ENCODE peak calls at places on chromosomes 7 and 10, in four cellular contexts. B is SK-N-SH, H is HCT116, C is PC-3. M is an unnamed sample.
A peak's percentile ranks its signal among the peaks of the same experiment; 100 is the strongest.

GRCh38 chr10:87670591-87670990 is 10.9 kb downstream of the PAPSS2 start:
- DNase-seq in B (no peak), H (no peak), C (no peak), M (no peak)

GRCh38 chr10:28179006-28179405 is 123.9 kb downstream of the MPP7 start:
- DNase-seq in B (no peak), H (no peak), C (no peak), M (no peak)

GRCh38 chr7:24730018-24730369 is 27.3 kb downstream of the GSDME start:
- DNase-seq in B (no peak), H (no peak), C (no peak), M (no peak)

GRCh38 chr10:51700228-51700835 is 937 bp upstream of the CSTF2T start:
- DNase-seq in B (no peak), H (no peak), C (peak; percentile 60), M (peak; percentile 68)

GRCh38 chr7:9889557-9889956 is 1084.1 kb upstream of the PHF14 start:
- DNase-seq in B (no peak), H (no peak), C (no peak), M (no peak)

GRCh38 chr10:88553116-88553752 is 29.9 kb downstream of the RNLS start:
- DNase-seq in B (peak; percentile 48), H (peak; percentile 54), C (no peak), M (peak; percentile 63)

GRCh38 chr10:46014215-46014614 is 16.2 kb downstream of the NCOA4 start:
- DNase-seq in B (no peak), H (no peak), C (no peak), M (no peak)

GRCh38 chr10:5466451-5466996 is 32.8 kb downstream of the CALML5 start:
- DNase-seq in B (no peak), H (no peak), C (peak; percentile 73), M (peak; percentile 90)

GRCh38 chr10:88896336-88897018 is 16.4 kb downstream of the STAMBPL1 start:
- DNase-seq in B (no peak), H (peak; percentile 70), C (no peak), M (no peak)

GRCh38 chr10:18797286-18797685 is 138.1 kb downstream of the ARL5B start:
- DNase-seq in B (no peak), H (no peak), C (peak; percentile 2), M (no peak)

GRCh38 chr7:99374121-99375064 is at the start of gene ARPC1B:
- DNase-seq in B (peak; percentile 99), H (peak; percentile 41), C (peak; percentile 68), M (peak; percentile 87)

GRCh38 chr7:158237672-158238335 is 349.8 kb downstream of the PTPRN2 start:
- DNase-seq in B (no peak), H (no peak), C (peak; percentile 23), M (no peak)

GRCh38 chr10:96230527-96230926 is 40.8 kb downstream of the BLNK start:
- DNase-seq in B (no peak), H (no peak), C (no peak), M (no peak)

GRCh38 chr7:57343901-57344622 is 105.9 kb upstream of the ZNF716 start:
- DNase-seq in B (no peak), H (no peak), C (no peak), M (no peak)

DNA sequence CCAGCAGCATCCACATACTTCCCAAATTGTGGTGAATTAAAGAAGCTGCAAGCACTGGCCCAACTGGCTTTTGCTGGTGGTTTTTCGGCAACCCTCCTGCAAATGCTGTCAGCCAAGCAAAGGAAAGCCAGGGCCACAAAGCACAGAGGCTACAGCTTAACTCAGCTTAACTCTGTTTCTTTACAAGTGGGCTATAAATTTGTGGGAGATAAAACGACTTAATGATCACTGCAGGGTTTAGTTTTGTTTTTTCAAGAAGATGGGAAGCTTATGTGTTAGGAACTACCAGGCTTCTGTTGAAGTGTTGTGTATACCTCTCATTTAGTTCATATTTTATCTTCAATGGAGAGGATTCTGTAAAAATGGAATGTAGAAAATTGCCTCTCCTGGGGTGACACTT is 110.6 kb downstream of the TACC2 start:
- DNase-seq in B (no peak), H (no peak), C (no peak), M (no peak)
- TF ChIP-seq EZH2phosphoT487 in B (no peak), H (no peak), C (no peak), M (no peak)

GRCh38 chr7:26195867-26196266 is 4.7 kb downstream of the HNRNPA2B1 start:
- DNase-seq in B (no peak), H (no peak), C (no peak), M (no peak)
- H3K27ac ChIP-seq in B (peak overlapping the region; percentile 23), H (no peak overlapping the region), C (no peak overlapping the region), M (peak overlapping the region; percentile 34)

GRCh38 chr10:103637855-103638561 is 144.5 kb downstream of the NEURL1 start:
- DNase-seq in B (no peak), H (no peak), C (no peak), M (no peak)
- H3K4me1 ChIP-seq in B (peaks cover 62% of the 10 kb centered on the region), H (peaks cover 13% of the 10 kb centered on the region), C (no peaks in the 10 kb centered on the region), M (peaks cover 29% of the 10 kb centered on the region)

GRCh38 chr10:1517684-1518083 is 219.6 kb downstream of the ADARB2 start:
- DNase-seq in B (no peak), H (no peak), C (no peak), M (no peak)

GRCh38 chr10:1520909-1521565 is 216.3 kb downstream of the ADARB2 start:
- DNase-seq in B (no peak), H (no peak), C (no peak), M (no peak)

GRCh38 chr10:1516492-1517224 is 220.7 kb downstream of the ADARB2 start:
- DNase-seq in B (no peak), H (no peak), C (no peak), M (no peak)

GRCh38 chr10:1521741-1522140 is 215.6 kb downstream of the ADARB2 start:
- DNase-seq in B (no peak), H (no peak), C (no peak), M (no peak)

DNA sequence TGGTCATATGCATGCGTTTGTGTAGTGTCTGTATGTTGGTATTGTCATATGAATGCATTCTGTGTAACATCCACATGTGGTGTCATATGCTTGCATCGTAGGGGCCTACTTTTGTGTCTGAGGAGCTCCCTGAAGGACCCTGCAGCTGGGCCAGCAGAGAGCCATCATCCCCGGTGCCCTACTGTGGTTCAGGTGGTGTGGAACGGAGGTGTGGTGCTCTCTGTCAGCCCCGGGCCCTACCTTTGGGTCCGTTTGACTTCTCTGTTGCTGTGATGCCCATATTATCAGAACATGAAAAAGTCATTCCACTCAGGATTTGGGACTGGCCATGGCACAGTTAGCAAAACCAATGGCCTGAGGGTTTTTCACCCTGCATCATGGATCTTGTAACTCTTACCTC is 217.9 kb downstream of the ADARB2 start:
- DNase-seq in B (no peak), H (no peak), C (no peak), M (no peak)
- TF ChIP-seq EZH2phosphoT487 in B (no peak), H (no peak), C (no peak), M (no peak)

DNA sequence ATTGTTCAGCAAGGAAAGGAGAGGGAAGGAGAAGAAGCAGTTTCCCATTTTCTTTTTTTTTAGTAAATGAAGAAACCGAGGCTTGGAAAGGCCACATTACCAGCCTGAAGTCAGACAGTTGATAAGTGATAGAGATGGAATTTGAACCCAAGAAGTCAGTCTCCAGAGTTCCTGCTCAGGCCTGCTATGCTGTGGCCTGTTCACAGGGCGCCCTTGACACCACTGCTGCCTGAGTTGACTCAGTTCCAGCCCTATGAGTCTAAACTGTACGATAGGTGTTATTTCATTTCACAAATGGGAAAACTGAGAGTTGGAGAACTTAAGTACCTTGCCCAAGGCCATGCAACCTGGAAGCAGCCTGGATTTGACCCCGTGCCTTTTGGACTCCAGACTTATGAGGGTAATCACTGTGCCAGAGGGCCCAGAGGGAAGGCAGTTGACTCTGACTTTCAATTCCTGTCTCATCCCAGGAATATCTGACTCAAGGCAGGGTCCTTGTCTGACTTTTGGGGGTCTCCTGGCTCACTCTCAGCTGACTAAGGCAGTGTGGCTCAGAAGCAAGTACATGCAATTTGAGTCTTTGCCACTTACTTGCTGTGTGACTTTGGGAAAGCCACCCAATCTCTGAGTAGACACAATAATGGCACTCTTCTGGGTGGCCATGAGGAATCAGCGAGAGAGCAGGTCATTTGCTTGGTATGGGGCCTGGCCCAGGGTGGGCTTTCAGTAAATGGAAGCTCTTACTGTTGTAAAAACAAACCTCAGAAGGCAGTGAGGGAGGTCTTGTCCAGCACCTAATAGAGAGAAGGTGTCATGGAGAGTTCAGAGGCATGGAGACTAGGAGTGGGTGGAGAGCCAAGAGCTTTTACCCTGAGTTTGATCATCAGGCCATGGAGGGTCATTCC is 17.9 kb upstream of the RBM20 start:
- DNase-seq in B (no peak), H (no peak), C (no peak), M (no peak)
- H3K27ac ChIP-seq in B (no peak overlapping the region), H (no peak overlapping the region), C (no peak overlapping the region), M (no peak overlapping the region)

GRCh38 chr10:132665946-132666732 is 119.8 kb downstream of the NKX6-2 start:
- DNase-seq in B (no peak), H (no peak), C (peak; percentile 92), M (no peak)
- H3K4me1 ChIP-seq in B (peaks cover 20% of the 10 kb centered on the region), H (peaks cover 7% of the 10 kb centered on the region), C (peaks cover 40% of the 10 kb centered on the region), M (no peaks in the 10 kb centered on the region)